ENCODE peak calls at places on chromosome 15, in nine cellular contexts. X is transverse colon, U is H1, R is IMR-90, I is GM12864, Z is AG10803, F is fibroblast of the aortic adventitia, N is psoas muscle, C is fibroblast of lung. Q is an unnamed sample.

GRCh38 chr15:100703671-100704070 is 101.3 kb downstream of the ASB7 start:
- DNase-seq in U (no peak), X (no peak), F (no peak), Z (no peak), N (no peak), R (no peak), C (no peak), I (no peak), Q (peak; percentile 55)

GRCh38 chr15:77419050-77419835 is 661 bp downstream of the PEAK1 start:
- DNase-seq in Z (peak; percentile 52), N (peak; percentile 73), R (peak; percentile 53), X (peak; percentile 39), I (no peak), F (peak; percentile 66), C (peak; percentile 6), U (no peak), Q (peak; percentile 74)

GRCh38 chr15:78767331-78767951 is 43.8 kb downstream of the ADAMTS7 start:
- DNase-seq in Z (no peak), N (peak; percentile 39), F (no peak), X (peak; percentile 4), U (no peak), C (no peak), I (no peak), R (no peak), Q (no peak)

GRCh38 chr15:62999923-63000484 is 42.5 kb upstream of the TPM1 start:
- DNase-seq in U (no peak), Z (no peak), N (no peak), R (no peak), X (no peak), I (no peak), F (no peak), C (no peak), Q (no peak)

GRCh38 chr15:38705421-38706219 is 141.0 kb upstream of the RASGRP1 start:
- DNase-seq in I (no peak), U (no peak), N (no peak), R (no peak), X (no peak), C (no peak), F (no peak), Z (peak; percentile 35), Q (no peak)

GRCh38 chr15:64667736-64668161 is 107.6 kb downstream of the RBPMS2 start:
- DNase-seq in C (no peak), F (peak; percentile 70), R (peak; percentile 86), I (no peak), X (no peak), Z (peak; percentile 60), U (no peak), N (no peak), Q (no peak)

GRCh38 chr15:64426845-64427465 is 33.4 kb upstream of the ZNF609 start:
- DNase-seq in F (peak; percentile 75), I (no peak), C (peak; percentile 65), X (no peak), U (no peak), Z (peak; percentile 61), R (peak; percentile 54), N (no peak), Q (no peak)

GRCh38 chr15:41066516-41066915 is 49.6 kb downstream of the INO80 start:
- DNase-seq in U (no peak), C (no peak), N (no peak), R (no peak), F (no peak), X (no peak), I (no peak), Z (no peak), Q (no peak)

GRCh38 chr15:95300958-95301357 is 1029.5 kb upstream of the NR2F2 start:
- DNase-seq in Z (peak; percentile 54), I (no peak), U (no peak), C (no peak), R (peak; percentile 64), F (peak; percentile 85), N (no peak), X (no peak), Q (no peak)

GRCh38 chr15:27126449-27126848 is 155.5 kb downstream of the GABRG3 start:
- DNase-seq in N (no peak), I (no peak), C (no peak), X (no peak), R (no peak), Z (no peak), U (no peak), F (no peak), Q (no peak)

GRCh38 chr15:57647071-57647790 is 55.5 kb downstream of the MYZAP start:
- DNase-seq in R (no peak), U (no peak), N (no peak), I (no peak), X (no peak), C (no peak), Z (no peak), F (no peak), Q (no peak)

GRCh38 chr15:57646057-57646456 is 54.4 kb downstream of the MYZAP start:
- DNase-seq in N (no peak), R (no peak), Z (no peak), I (no peak), C (no peak), U (no peak), F (no peak), X (no peak), Q (no peak)

GRCh38 chr15:57649138-57649537 is 57.4 kb upstream of the POLR2M start:
- DNase-seq in X (no peak), Z (peak; percentile 78), I (no peak), F (peak; percentile 50), C (peak; percentile 46), R (no peak), U (no peak), N (no peak), Q (no peak)

GRCh38 chr15:57651445-57651844 is 55.1 kb upstream of the POLR2M start:
- DNase-seq in C (no peak), N (no peak), F (no peak), U (no peak), R (no peak), I (no peak), Z (no peak), X (no peak), Q (no peak)

GRCh38 chr15:57647791-57648130 is 56.1 kb downstream of the MYZAP start:
- DNase-seq in X (no peak), C (peak; percentile 14), U (no peak), I (no peak), Z (no peak), F (no peak), N (peak; percentile 62), R (peak; percentile 5), Q (no peak)
- TF ChIP-seq CTCF in X (no peak), C (no peak), U (no peak), I (no peak), Z (no peak), F (no peak), N (no peak), R (no peak), Q (no peak)

DNA sequence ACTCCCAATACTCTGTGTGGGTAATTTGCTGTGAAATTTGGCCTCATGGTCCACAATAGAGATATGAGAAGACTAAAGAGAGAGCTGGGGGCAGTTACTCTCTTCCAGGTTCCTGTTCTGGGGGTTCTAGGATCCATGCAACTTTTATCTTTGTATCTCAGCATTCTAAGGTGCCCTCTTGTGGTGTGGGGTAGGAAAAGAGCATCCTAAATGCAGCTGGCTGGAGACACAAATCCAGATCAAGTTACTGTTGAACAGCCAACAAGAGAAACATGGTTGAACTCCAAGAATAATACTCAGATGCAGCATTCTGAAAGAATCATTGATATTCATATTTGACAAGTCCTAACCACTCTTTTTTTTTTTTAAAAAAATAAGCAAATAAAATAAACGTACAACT is 238.2 kb downstream of the GREM1 start:
- DNase-seq in C (peak; percentile 96), I (peak; percentile 4), N (no peak), F (peak; percentile 98), Z (peak; percentile 92), X (no peak), R (peak; percentile 95), U (no peak), Q (no peak)
- TF ChIP-seq CTCF in C (peak; percentile 78), I (peak; percentile 50), N (peak; percentile 42), F (peak; percentile 81), Z (peak; percentile 86), X (peak; percentile 32), R (peak; percentile 79), U (peak; percentile 65), Q (no peak)

GRCh38 chr15:74543043-74543422 is 2.0 kb downstream of the ARID3B start:
- DNase-seq in C (no peak), R (peak; percentile 33), I (no peak), N (no peak), X (no peak), Z (no peak), F (no peak), U (no peak), Q (no peak)

GRCh38 chr15:74545061-74545460 is 4.0 kb downstream of the ARID3B start:
- DNase-seq in U (no peak), R (peak; percentile 37), F (no peak), N (no peak), I (no peak), X (no peak), C (no peak), Z (no peak), Q (no peak)

GRCh38 chr15:74543583-74543982 is 2.6 kb downstream of the ARID3B start:
- DNase-seq in X (no peak), N (no peak), F (no peak), U (no peak), R (no peak), C (no peak), Z (no peak), I (no peak), Q (no peak)

GRCh38 chr15:74548236-74548635 is 7.2 kb downstream of the ARID3B start:
- DNase-seq in R (no peak), I (no peak), X (no peak), Z (no peak), F (no peak), N (no peak), C (no peak), U (no peak), Q (no peak)

GRCh38 chr15:74545776-74546656 is 5.0 kb downstream of the ARID3B start:
- DNase-seq in R (peak; percentile 100), F (peak; percentile 99), X (peak; percentile 96), Z (peak; percentile 99), I (peak; percentile 75), N (peak; percentile 97), C (peak; percentile 100), U (no peak), Q (peak; percentile 95)
- TF ChIP-seq CTCF in R (no peak), F (no peak), X (no peak), Z (no peak), I (no peak), N (no peak), C (no peak), U (no peak), Q (no peak)

DNA sequence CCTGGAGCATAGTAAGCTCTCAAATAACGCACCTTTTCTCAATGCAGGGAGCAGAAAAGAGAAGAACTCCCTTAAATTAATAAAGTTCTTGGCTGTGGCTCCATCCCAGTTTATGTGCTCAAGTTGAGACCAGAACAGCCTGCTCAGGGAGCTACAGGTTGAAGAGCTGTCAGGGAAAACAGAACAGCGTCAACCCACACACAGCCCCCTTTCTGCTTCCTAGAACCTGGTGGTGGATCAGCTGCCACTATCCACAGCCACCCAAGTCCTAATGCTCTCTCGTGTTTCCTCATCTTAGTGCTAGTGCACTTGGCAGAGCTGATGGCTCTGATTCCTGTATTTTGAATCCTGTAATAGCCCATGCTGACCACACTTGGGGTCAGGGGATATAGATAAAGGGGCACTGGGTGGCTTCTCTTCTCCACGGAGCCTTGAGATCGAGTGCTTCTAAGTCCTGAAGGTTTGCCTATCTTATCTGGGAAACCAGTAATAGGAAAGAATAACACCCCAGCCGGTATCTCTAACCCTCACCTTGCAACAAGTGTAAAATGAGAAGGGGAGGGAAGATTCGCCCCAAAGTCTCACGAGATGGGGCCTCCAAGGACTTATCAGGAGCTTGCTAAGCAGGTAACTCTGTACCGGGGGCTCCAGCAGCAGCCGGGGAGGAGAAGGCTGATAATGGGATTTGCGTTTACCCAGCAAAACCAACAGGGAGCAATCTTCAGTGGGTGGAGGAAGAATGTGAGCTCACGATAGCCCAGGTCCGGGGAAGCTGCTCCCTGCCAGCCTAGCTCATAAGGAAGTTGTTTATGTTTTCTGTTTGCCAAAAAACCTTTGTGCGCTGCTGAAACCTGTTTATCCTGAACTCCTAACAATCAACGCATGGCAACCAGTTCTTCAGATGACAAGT is 136.2 kb upstream of the ICE2 start:
- DNase-seq in U (no peak), R (no peak), N (no peak), I (no peak), C (no peak), X (peak; percentile 40), Z (no peak), F (no peak), Q (no peak)
- TF ChIP-seq CTCF in U (no peak), R (no peak), N (no peak), I (no peak), C (no peak), X (no peak), Z (no peak), F (no peak), Q (no peak)

Q was measured in coronary artery.